ENCODE peak calls at places on chromosome 4, in seven cellular contexts. Y is HL-60; E is cardiac muscle cell; Z is activated CD8-positive, alpha-beta T cell treated with anti-CD3 and anti-CD28 coated beads for 36 hours; S is GM13977; F is RWPE1; K is IMR-90. R is an unnamed sample.
A peak's percentile ranks its signal among the peaks of the same experiment; 100 is the strongest.

GRCh38 chr4:61427818-61428495 is 227.8 kb downstream of the ADGRL3 start:
- DNase-seq in Y (no peak), E (no peak), Z (no peak), S (no peak), F (no peak), K (no peak), R (no peak)

GRCh38 chr4:140523370-140523856 is 555 bp upstream of the ELMOD2 start:
- DNase-seq in Y (no peak), E (no peak), Z (no peak), S (no peak), F (no peak), K (no peak), R (no peak)

GRCh38 chr4:94451051-94451404 is 714 bp upstream of the PDLIM5 start:
- DNase-seq in Y (no peak), E (no peak), Z (no peak), S (no peak), F (no peak), K (no peak), R (no peak)

GRCh38 chr4:95643627-95644026 is 94.9 kb upstream of the UNC5C start:
- DNase-seq in Y (no peak), E (no peak), Z (no peak), S (no peak), F (no peak), K (no peak), R (no peak)

GRCh38 chr4:140427104-140427918 is at the start of gene CLGN:
- DNase-seq in Y (peak; percentile 50), E (peak; percentile 94), Z (peak; percentile 68), S (peak; percentile 77), F (peak; percentile 40), K (peak; percentile 44), R (peak; percentile 73)

GRCh38 chr4:108433832-108434231 is 186.5 kb upstream of the RPL34 start:
- DNase-seq in Y (no peak), E (no peak), Z (peak; percentile 40), S (no peak), F (no peak), K (peak; percentile 93), R (no peak)

GRCh38 chr4:112633477-112634235 is 3.1 kb downstream of the ZGRF1 start:
- DNase-seq in Y (no peak), E (peak; percentile 53), Z (no peak), S (peak; percentile 23), F (peak; percentile 23), K (peak; percentile 43), R (peak; percentile 27)

GRCh38 chr4:8846864-8847263 is 24.8 kb downstream of the HMX1 start:
- DNase-seq in Y (no peak), E (no peak), Z (no peak), S (no peak), F (no peak), K (no peak), R (no peak)

GRCh38 chr4:82044141-82044993 is 329.4 kb downstream of the HNRNPD start:
- DNase-seq in Y (peak; percentile 25), E (peak; percentile 87), Z (peak; percentile 40), S (no peak), F (peak; percentile 49), K (peak; percentile 0), R (no peak)

GRCh38 chr4:27861381-27861787 is 1000.7 kb downstream of the STIM2 start:
- DNase-seq in Y (no peak), E (peak; percentile 71), Z (no peak), S (no peak), F (peak; percentile 19), K (peak; percentile 47), R (no peak)

GRCh38 chr4:7762376-7763040 is 177.2 kb downstream of the AFAP1 start:
- DNase-seq in Y (no peak), E (no peak), Z (no peak), S (no peak), F (no peak), K (no peak), R (no peak)

GRCh38 chr4:186725422-186726149 is 1.9 kb upstream of the FAT1 start:
- DNase-seq in Y (no peak), E (peak; percentile 79), Z (peak; percentile 31), S (peak; percentile 37), F (peak; percentile 74), K (peak; percentile 88), R (no peak)

GRCh38 chr4:99221980-99222379 is 2.9 kb upstream of the ADH6 start:
- DNase-seq in Y (no peak), E (no peak), Z (no peak), S (no peak), F (no peak), K (peak; percentile 5), R (no peak)

GRCh38 chr4:151324124-151324448 is 1.3 kb downstream of the SH3D19 start:
- DNase-seq in Y (no peak), E (no peak), Z (no peak), S (no peak), F (no peak), K (no peak), R (no peak)

GRCh38 chr4:37130465-37130864 is 114.1 kb upstream of the NWD2 start:
- DNase-seq in Y (no peak), E (no peak), Z (no peak), S (no peak), F (no peak), K (no peak), R (no peak)

GRCh38 chr4:121071640-121072037 is 696 bp downstream of the NDNF start:
- DNase-seq in Y (no peak), E (no peak), Z (no peak), S (no peak), F (no peak), K (no peak), R (no peak)

GRCh38 chr4:52701207-52701606 is 42.1 kb upstream of the USP46 start:
- DNase-seq in Y (no peak), E (no peak), Z (no peak), S (peak; percentile 27), F (no peak), K (no peak), R (peak; percentile 31)

GRCh38 chr4:121740796-121741409 is 24.1 kb downstream of the SMIM43 start:
- DNase-seq in Y (no peak), E (no peak), Z (no peak), S (no peak), F (no peak), K (no peak), R (no peak)

GRCh38 chr4:82017680-82018079 is 356.1 kb downstream of the HNRNPD start:
- DNase-seq in Y (no peak), E (peak; percentile 80), Z (no peak), S (no peak), F (peak; percentile 35), K (peak; percentile 32), R (peak; percentile 26)

GRCh38 chr4:73664470-73664869 is 44.2 kb upstream of the RASSF6 start:
- DNase-seq in Y (no peak), E (no peak), Z (no peak), S (no peak), F (no peak), K (no peak), R (no peak)

GRCh38 chr4:73660808-73661207 is 40.6 kb upstream of the RASSF6 start:
- DNase-seq in Y (no peak), E (no peak), Z (no peak), S (no peak), F (no peak), K (no peak), R (no peak)

GRCh38 chr4:73662709-73663546 is 42.7 kb upstream of the RASSF6 start:
- DNase-seq in Y (peak; percentile 51), E (no peak), Z (no peak), S (peak; percentile 30), F (peak; percentile 54), K (peak; percentile 77), R (peak; percentile 30)

DNA sequence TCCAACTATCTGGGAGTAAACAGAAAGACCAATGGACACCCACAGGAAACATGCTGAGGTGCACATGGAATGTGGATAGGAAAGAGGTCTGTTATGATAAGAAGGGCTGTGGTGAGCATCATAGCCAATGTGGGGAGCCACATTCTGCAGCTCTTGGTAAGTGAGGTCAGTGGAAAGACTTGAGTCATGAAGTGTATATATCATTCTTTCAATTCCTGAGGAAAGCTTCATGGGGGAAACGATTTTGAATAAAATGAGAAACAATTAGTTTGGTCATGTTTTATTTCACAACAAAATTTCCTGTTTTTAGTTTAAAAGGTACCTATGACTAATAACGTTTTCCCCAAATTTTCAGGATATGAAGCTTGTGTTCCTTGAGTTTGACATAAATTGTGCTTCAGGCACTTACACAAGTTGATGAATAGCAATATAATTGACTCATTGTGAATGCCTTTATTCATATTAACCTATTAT is 41.4 kb upstream of the RASSF6 start:
- DNase-seq in Y (no peak), E (no peak), Z (no peak), S (no peak), F (peak; percentile 55), K (peak; percentile 99), R (no peak)
- TF ChIP-seq CTCF in Y (no peak), E (peak; percentile 17), Z (no peak), S (no peak), F (no peak), K (peak; percentile 27), R (no peak)

GRCh38 chr4:145488310-145488709 is 6.7 kb downstream of the SMAD1 start:
- DNase-seq in Y (no peak), E (no peak), Z (no peak), S (no peak), F (no peak), K (no peak), R (no peak)
- TF ChIP-seq CTCF in Y (no peak), E (no peak), Z (no peak), S (no peak), F (no peak), K (no peak), R (no peak)

DNA sequence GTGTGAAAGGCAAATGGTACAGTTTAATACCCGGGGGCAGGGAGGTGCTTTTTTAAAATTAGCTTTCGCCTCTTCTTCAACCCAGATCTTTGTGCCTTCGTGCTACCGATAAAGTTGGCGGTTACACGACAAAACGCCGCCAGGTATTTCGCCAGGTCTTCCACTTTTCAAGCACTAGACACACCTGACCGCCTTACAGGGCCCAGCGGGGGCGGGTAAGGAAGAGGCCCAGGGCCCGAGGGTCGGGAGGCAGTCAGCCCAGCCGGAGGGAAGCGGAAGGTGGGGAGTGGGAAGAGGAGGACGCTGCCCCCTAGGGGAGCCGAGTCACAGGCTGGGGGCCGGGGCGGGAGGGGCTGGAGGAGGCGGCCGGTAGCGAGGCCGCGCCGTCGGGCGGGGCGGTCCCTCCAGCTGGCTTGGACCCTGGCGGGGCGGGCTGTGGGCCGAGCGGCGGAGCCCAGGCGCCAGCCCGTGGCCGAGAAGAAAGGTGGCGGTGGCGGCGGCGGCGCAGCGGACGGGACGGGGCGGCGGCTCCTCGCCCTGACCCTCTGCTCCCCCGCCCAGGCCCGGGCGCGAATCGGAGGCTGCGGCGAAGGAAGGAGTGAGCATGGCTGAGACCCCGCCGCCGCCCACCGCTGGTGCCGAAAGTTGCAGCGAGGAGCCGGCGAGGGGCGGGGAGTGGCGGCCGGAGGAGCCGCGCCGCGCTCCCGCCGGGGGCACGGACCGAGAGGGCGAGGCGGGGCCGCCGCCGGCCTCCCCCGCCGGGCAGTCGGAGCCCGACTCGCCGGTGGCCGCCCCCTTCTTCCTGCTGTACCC is 16.2 kb downstream of the UTP3 start:
- DNase-seq in Y (peak; percentile 42), E (peak; percentile 91), Z (peak; percentile 69), S (peak; percentile 89), F (peak; percentile 51), K (peak; percentile 67), R (peak; percentile 84)
- TF ChIP-seq CTCF in Y (no peak), E (peak; percentile 27), Z (no peak), S (peak; percentile 51), F (peak; percentile 37), K (peak; percentile 42), R (peak; percentile 25)

DNA sequence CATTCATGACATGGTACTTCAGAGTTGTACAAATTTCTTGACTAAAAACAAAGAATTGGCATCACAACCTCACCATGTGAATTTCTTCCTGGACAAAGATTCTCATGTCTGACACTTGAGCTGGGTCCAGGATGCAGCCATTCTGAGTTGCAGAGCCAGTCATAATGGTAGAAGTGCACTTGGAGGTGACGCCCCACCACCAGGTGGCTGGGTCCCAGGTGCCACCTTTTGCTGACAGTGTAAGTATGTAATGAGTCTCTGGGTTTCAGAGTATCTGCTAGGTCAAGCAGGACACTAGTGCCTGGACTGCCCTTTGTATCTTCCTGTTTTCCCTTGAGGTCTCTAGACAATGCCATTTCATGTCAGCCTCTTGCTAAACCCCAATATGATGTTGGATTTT is 36.6 kb upstream of the WDR1 start:
- DNase-seq in Y (no peak), E (no peak), Z (no peak), S (no peak), F (no peak), K (no peak), R (no peak)
- TF ChIP-seq CTCF in Y (no peak), E (no peak), Z (no peak), S (no peak), F (no peak), K (no peak), R (no peak)